ENCODE peak calls at places on chromosome 18, in seven cellular contexts. E is body of pancreas, I is Peyer's patch, Y is right lobe of liver, D is transverse colon, J is adrenal gland, V is tibial nerve. P is an unnamed sample. For H3K9me3, the result is how much of the 10 kb centered on the place peaks cover.

GRCh38 chr18:34959211-34959829 is 81.9 kb upstream of the MAPRE2 start:
- DNase-seq in E (no peak), I (no peak), Y (no peak), D (no peak), J (no peak), V (no peak), P (no peak)

GRCh38 chr18:9741821-9742541 is 33.9 kb downstream of the RAB31 start:
- DNase-seq in E (no peak), I (peak), Y (no peak), D (no peak), J (peak), V (no peak), P (no peak)

GRCh38 chr18:31581498-31582197 is 10.0 kb upstream of the TTR start:
- DNase-seq in E (no peak), I (no peak), Y (peak), D (no peak), J (peak), V (no peak), P (no peak)

GRCh38 chr18:79662051-79662450 is 17.6 kb upstream of the CTDP1 start:
- DNase-seq in E (no peak), I (no peak), Y (no peak), D (no peak), J (no peak), V (no peak), P (no peak)

GRCh38 chr18:57789105-57789504 is 14.0 kb downstream of the ATP8B1 start:
- DNase-seq in E (peak), I (no peak), Y (no peak), D (no peak), J (peak), V (no peak), P (no peak)

GRCh38 chr18:49161627-49162026 is 210.9 kb upstream of the SMAD7 start:
- DNase-seq in E (no peak), I (no peak), Y (no peak), D (no peak), J (no peak), V (no peak), P (no peak)

GRCh38 chr18:55404811-55405654 is 183.0 kb downstream of the TCF4 start:
- DNase-seq in E (no peak), I (no peak), Y (no peak), D (no peak), J (no peak), V (no peak), P (no peak)

GRCh38 chr18:58045265-58046086 is 1.4 kb downstream of the NEDD4L start:
- DNase-seq in E (peak), I (peak), Y (peak), D (peak), J (peak), V (no peak), P (peak)

GRCh38 chr18:31626409-31626808 is 34.7 kb downstream of the TTR start:
- DNase-seq in E (no peak), I (no peak), Y (no peak), D (no peak), J (no peak), V (no peak), P (no peak)

GRCh38 chr18:49212819-49213218 is 247.6 kb downstream of the DYM start:
- DNase-seq in E (no peak), I (no peak), Y (no peak), D (no peak), J (no peak), V (no peak), P (no peak)

GRCh38 chr18:39274535-39274934 is 1708.9 kb upstream of the CELF4 start:
- DNase-seq in E (no peak), I (no peak), Y (no peak), D (no peak), J (no peak), V (no peak), P (no peak)

GRCh38 chr18:45793295-45793965 is 32.0 kb upstream of the SIGLEC15 start:
- DNase-seq in E (no peak), I (no peak), Y (no peak), D (no peak), J (peak), V (no peak), P (peak)

GRCh38 chr18:22556271-22556990 is 138.7 kb upstream of the CTAGE1 start:
- DNase-seq in E (peak), I (no peak), Y (peak), D (no peak), J (peak), V (no peak), P (no peak)

GRCh38 chr18:71831039-71831438 is 713.1 kb downstream of the CBLN2 start:
- DNase-seq in E (no peak), I (no peak), Y (no peak), D (no peak), J (no peak), V (no peak), P (peak)

GRCh38 chr18:10304853-10305252 is 149.6 kb upstream of the APCDD1 start:
- DNase-seq in E (peak), I (no peak), Y (no peak), D (no peak), J (no peak), V (peak), P (no peak)

GRCh38 chr18:2395427-2396161 is 175.7 kb downstream of the METTL4 start:
- DNase-seq in E (no peak), I (no peak), Y (no peak), D (no peak), J (no peak), V (no peak), P (no peak)

GRCh38 chr18:11849845-11850747 is 1.1 kb upstream of the CHMP1B start:
- DNase-seq in E (peak), I (peak), Y (peak), D (peak), J (peak), V (peak), P (peak)

GRCh38 chr18:6521804-6522418 is 107.2 kb upstream of the L3MBTL4 start:
- DNase-seq in E (peak), I (peak), Y (no peak), D (peak), J (peak), V (peak), P (peak)

GRCh38 chr18:54947115-54947514 is 12.1 kb downstream of the CCDC68 start:
- DNase-seq in E (peak), I (peak), Y (no peak), D (peak), J (peak), V (peak), P (peak)

GRCh38 chr18:50094221-50094773 is 100.7 kb downstream of the MYO5B start:
- DNase-seq in E (no peak), I (no peak), Y (no peak), D (no peak), J (no peak), V (no peak), P (no peak)

GRCh38 chr18:3594760-3595241 is 144.8 kb downstream of the TGIF1 start:
- DNase-seq in E (peak), I (no peak), Y (no peak), D (peak), J (no peak), V (peak), P (peak)

GRCh38 chr18:3593904-3594759 is 144.2 kb downstream of the TGIF1 start:
- DNase-seq in E (peak), I (peak), Y (peak), D (peak), J (peak), V (peak), P (peak)

GRCh38 chr18:3595282-3596273 is 145.6 kb downstream of the TGIF1 start:
- DNase-seq in E (peak), I (peak), Y (no peak), D (peak), J (peak), V (peak), P (peak)

GRCh38 chr18:3597159-3597977 is 147.4 kb downstream of the TGIF1 start:
- DNase-seq in E (no peak), I (no peak), Y (no peak), D (no peak), J (peak), V (no peak), P (no peak)

GRCh38 chr18:3596324-3597158 is 146.6 kb downstream of the TGIF1 start:
- DNase-seq in E (peak), I (peak), Y (peak), D (peak), J (peak), V (peak), P (peak)
- TF ChIP-seq POLR2A in E (no peak), I (no peak), Y (no peak), D (peak), J (no peak), V (no peak), P (no peak)

DNA sequence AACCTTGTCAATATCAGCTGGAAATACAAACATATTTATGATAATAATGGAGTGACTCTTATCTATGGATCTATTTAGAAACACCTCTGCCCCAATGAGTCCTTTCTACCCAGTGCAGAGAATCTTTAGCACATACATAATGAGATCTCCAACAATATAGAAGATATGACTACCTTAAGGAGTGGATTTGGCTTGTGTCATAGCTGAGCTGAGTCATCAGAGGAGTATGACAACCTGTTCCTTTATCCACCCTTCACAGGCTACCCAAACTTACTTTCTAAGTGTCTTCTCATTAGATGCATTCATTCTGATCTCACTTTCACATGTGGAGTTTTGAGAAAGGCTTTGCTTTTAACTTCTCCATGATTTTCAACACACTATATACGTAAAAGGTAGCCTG is 1218.9 kb downstream of the DSC3 start:
- DNase-seq in E (no peak), I (no peak), Y (no peak), D (no peak), J (no peak), V (no peak), P (no peak)
- H3K9me3 ChIP-seq in E (under half), I (under half), Y (under half), D (under half), J (under half), V (under half), P (under half)

GRCh38 chr18:77118256-77119090 is 14.1 kb downstream of the MBP start:
- DNase-seq in E (no peak), I (peak), Y (no peak), D (no peak), J (no peak), V (no peak), P (no peak)
- TF ChIP-seq POLR2A in E (no peak), I (no peak), Y (no peak), D (no peak), J (no peak), V (no peak), P (no peak)

GRCh38 chr18:78543201-78543725 is 436.4 kb upstream of the SALL3 start:
- DNase-seq in E (no peak), I (no peak), Y (no peak), D (no peak), J (no peak), V (no peak), P (no peak)

GRCh38 chr18:78547817-78548216 is 431.8 kb upstream of the SALL3 start:
- DNase-seq in E (no peak), I (no peak), Y (no peak), D (no peak), J (no peak), V (no peak), P (no peak)

GRCh38 chr18:78549971-78550370 is 429.6 kb upstream of the SALL3 start:
- DNase-seq in E (no peak), I (no peak), Y (no peak), D (no peak), J (no peak), V (no peak), P (no peak)

GRCh38 chr18:78548261-78549058 is 431.2 kb upstream of the SALL3 start:
- DNase-seq in E (no peak), I (no peak), Y (no peak), D (no peak), J (no peak), V (no peak), P (no peak)

DNA sequence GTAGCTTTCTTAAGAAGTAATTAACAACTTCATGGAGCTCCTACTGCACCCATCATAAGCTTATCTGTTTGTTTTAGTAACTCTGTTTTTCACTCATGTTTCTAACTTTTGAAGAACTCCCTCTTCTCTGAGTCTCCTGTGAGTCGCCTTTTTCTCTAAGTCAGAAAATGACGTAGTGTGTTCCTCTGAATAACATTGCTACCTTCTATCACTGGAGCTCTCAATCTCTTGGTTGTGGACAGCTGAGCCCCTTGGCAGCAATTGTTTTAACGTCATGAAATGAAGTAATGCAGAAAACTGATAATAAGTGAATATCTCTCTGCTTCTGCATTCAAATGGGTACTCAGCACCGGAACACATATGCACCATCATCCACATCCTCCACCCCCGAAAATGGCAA is 433.3 kb upstream of the SALL3 start:
- DNase-seq in E (no peak), I (no peak), Y (no peak), D (no peak), J (no peak), V (no peak), P (no peak)
- H3K9me3 ChIP-seq in E (under half), I (under half), Y (under half), D (under half), J (under half), V (under half), P (under half)

DNA sequence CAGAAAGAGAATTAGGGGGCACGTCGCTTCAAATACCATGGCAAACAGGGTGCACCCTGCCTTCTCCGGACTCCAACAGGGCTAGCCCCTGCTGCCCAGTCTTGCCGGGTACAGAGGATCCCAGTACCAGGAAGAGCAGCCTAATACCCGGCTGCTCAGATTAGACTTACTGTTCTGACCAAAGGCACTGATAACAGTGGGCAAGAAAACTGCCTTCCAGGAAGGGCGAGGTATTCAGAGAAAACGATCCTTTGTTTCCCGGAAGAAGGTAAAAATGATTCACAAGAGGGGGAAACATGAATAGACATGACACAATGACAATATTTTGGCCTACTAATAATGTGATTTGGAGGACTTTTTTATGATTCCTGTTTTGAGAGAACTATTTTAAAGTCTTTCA is 99.9 kb downstream of the SS18 start:
- DNase-seq in E (no peak), I (no peak), Y (no peak), D (no peak), J (no peak), V (no peak), P (no peak)
- TF ChIP-seq POLR2A in E (no peak), I (no peak), Y (no peak), D (no peak), J (no peak), V (no peak), P (no peak)

GRCh38 chr18:29418136-29418535 is 1241.2 kb upstream of the CDH2 start:
- DNase-seq in E (no peak), I (no peak), Y (no peak), D (no peak), J (no peak), V (no peak), P (no peak)
- H3K9me3 ChIP-seq in E (under half), I (under half), Y (under half), D (under half), J (under half), V (under half), P (under half)

DNA sequence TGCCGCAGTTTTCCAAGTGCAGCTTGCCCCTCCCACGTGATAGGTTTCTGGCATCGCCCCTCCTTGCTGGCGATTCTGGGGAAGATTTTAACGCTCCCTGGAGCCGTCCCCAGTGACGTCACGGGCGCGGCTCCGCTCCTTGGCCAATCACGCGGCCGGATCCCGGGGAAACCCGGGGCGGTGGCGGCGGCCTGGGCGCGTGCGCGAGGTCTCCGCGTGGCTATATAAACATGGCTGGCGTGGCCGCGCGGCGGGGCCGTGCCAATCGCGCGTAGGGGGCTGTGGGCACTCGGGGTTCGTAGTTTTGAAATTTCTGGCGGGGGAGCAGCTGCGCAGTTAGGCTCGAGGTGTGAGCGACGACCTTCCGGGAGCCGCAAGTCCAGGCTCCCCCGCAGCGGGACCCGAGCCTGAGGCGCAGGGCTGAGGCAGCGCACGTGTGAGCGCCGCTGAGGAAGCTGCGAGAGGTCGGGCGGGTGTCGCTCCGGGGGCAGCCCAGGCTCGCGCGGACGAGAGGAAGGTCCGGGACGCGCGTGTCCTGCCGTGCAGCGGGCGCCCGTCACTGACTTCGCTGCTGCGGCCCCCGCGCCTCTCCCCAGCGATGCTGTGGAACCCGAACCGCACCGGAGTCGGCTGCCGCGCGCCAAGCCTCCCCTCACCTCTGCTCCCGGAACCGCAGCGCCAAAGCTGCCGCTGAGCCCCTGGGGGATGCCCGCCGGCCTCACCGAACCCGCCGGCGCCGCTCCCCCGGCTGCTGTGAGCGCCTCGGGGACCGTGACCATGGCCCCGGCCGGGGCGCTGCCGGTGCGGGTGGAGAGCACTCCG is at the start of gene TAF4B:
- DNase-seq in E (peak), I (peak), Y (peak), D (peak), J (peak), V (peak), P (peak)
- TF ChIP-seq POLR2A in E (peak), I (no peak), Y (no peak), D (peak), J (peak), V (peak), P (peak)